ENCODE peak calls at places on chromosomes 11 and 22, in eight cellular contexts. One of them, this sample, is unnamed.

GRCh38 chr11:11230802-11231562 is 122.1 kb downstream of the CSNK2A3 start:
- DNase-seq in activated naive CD4-positive, alpha-beta T cell treated with Interleukin-2 at 50 U/mL for 16 hours: no peak
- DNase-seq in DND-41: peak; percentile 18
- DNase-seq in esophagus squamous epithelium: no peak
- DNase-seq in NCI-H1048: no peak
- DNase-seq in left ventricle myocardium inferior: no peak
- DNase-seq in left lung: no peak
- DNase-seq in Right ventricle myocardium superior: no peak
- DNase-seq in this sample: peak; percentile 35

GRCh38 chr22:22743128-22743760 is 98.8 kb downstream of the GGTLC2 start:
- DNase-seq in activated naive CD4-positive, alpha-beta T cell treated with Interleukin-2 at 50 U/mL for 16 hours: no peak
- DNase-seq in DND-41: no peak
- DNase-seq in esophagus squamous epithelium: no peak
- DNase-seq in NCI-H1048: no peak
- DNase-seq in left ventricle myocardium inferior: no peak
- DNase-seq in left lung: no peak
- DNase-seq in Right ventricle myocardium superior: no peak
- DNase-seq in this sample: no peak

GRCh38 chr22:36884314-36885158 is 23.7 kb downstream of the NCF4 start:
- DNase-seq in activated naive CD4-positive, alpha-beta T cell treated with Interleukin-2 at 50 U/mL for 16 hours: no peak
- DNase-seq in DND-41: no peak
- DNase-seq in esophagus squamous epithelium: no peak
- DNase-seq in NCI-H1048: no peak
- DNase-seq in left ventricle myocardium inferior: no peak
- DNase-seq in left lung: no peak
- DNase-seq in Right ventricle myocardium superior: no peak
- DNase-seq in this sample: no peak

GRCh38 chr11:114432893-114433292 is 6.4 kb upstream of the REXO2 start:
- DNase-seq in activated naive CD4-positive, alpha-beta T cell treated with Interleukin-2 at 50 U/mL for 16 hours: no peak
- DNase-seq in DND-41: no peak
- DNase-seq in esophagus squamous epithelium: no peak
- DNase-seq in NCI-H1048: no peak
- DNase-seq in left ventricle myocardium inferior: no peak
- DNase-seq in left lung: no peak
- DNase-seq in Right ventricle myocardium superior: no peak
- DNase-seq in this sample: no peak

GRCh38 chr11:63749624-63750023 is 19.0 kb downstream of the ZFTA start:
- DNase-seq in activated naive CD4-positive, alpha-beta T cell treated with Interleukin-2 at 50 U/mL for 16 hours: no peak
- DNase-seq in DND-41: no peak
- DNase-seq in esophagus squamous epithelium: no peak
- DNase-seq in NCI-H1048: no peak
- DNase-seq in left ventricle myocardium inferior: no peak
- DNase-seq in left lung: no peak
- DNase-seq in Right ventricle myocardium superior: no peak
- DNase-seq in this sample: no peak

GRCh38 chr11:66188580-66188979 is 79.9 kb upstream of the RAB1B start:
- DNase-seq in activated naive CD4-positive, alpha-beta T cell treated with Interleukin-2 at 50 U/mL for 16 hours: no peak
- DNase-seq in DND-41: no peak
- DNase-seq in esophagus squamous epithelium: no peak
- DNase-seq in NCI-H1048: no peak
- DNase-seq in left ventricle myocardium inferior: no peak
- DNase-seq in left lung: no peak
- DNase-seq in Right ventricle myocardium superior: no peak
- DNase-seq in this sample: peak; percentile 39

GRCh38 chr11:16382638-16383380 is 26.5 kb upstream of the SOX6 start:
- DNase-seq in activated naive CD4-positive, alpha-beta T cell treated with Interleukin-2 at 50 U/mL for 16 hours: no peak
- DNase-seq in DND-41: no peak
- DNase-seq in esophagus squamous epithelium: no peak
- DNase-seq in NCI-H1048: no peak
- DNase-seq in left ventricle myocardium inferior: no peak
- DNase-seq in left lung: no peak
- DNase-seq in Right ventricle myocardium superior: no peak
- DNase-seq in this sample: no peak

GRCh38 chr11:2327032-2327431 is 25.2 kb downstream of the TSPAN32 start:
- DNase-seq in activated naive CD4-positive, alpha-beta T cell treated with Interleukin-2 at 50 U/mL for 16 hours: no peak
- DNase-seq in DND-41: no peak
- DNase-seq in esophagus squamous epithelium: no peak
- DNase-seq in NCI-H1048: no peak
- DNase-seq in left ventricle myocardium inferior: no peak
- DNase-seq in left lung: peak; percentile 51
- DNase-seq in Right ventricle myocardium superior: no peak
- DNase-seq in this sample: no peak

GRCh38 chr11:113505541-113506375 is 30.6 kb upstream of the DRD2 start:
- DNase-seq in activated naive CD4-positive, alpha-beta T cell treated with Interleukin-2 at 50 U/mL for 16 hours: no peak
- DNase-seq in DND-41: no peak
- DNase-seq in esophagus squamous epithelium: no peak
- DNase-seq in NCI-H1048: peak; percentile 43
- DNase-seq in left ventricle myocardium inferior: no peak
- DNase-seq in left lung: no peak
- DNase-seq in Right ventricle myocardium superior: peak; percentile 45
- DNase-seq in this sample: peak; percentile 49

GRCh38 chr11:124801014-124801413 is 808 bp upstream of the MSANTD2 start:
- DNase-seq in activated naive CD4-positive, alpha-beta T cell treated with Interleukin-2 at 50 U/mL for 16 hours: no peak
- DNase-seq in DND-41: no peak
- DNase-seq in esophagus squamous epithelium: no peak
- DNase-seq in NCI-H1048: no peak
- DNase-seq in left ventricle myocardium inferior: no peak
- DNase-seq in left lung: no peak
- DNase-seq in Right ventricle myocardium superior: no peak
- DNase-seq in this sample: no peak

GRCh38 chr11:119685073-119685746 is 43.8 kb downstream of the NECTIN1 start:
- DNase-seq in activated naive CD4-positive, alpha-beta T cell treated with Interleukin-2 at 50 U/mL for 16 hours: no peak
- DNase-seq in DND-41: no peak
- DNase-seq in esophagus squamous epithelium: no peak
- DNase-seq in NCI-H1048: no peak
- DNase-seq in left ventricle myocardium inferior: no peak
- DNase-seq in left lung: no peak
- DNase-seq in Right ventricle myocardium superior: no peak
- DNase-seq in this sample: no peak

GRCh38 chr11:3947084-3947483 is 91.6 kb downstream of the STIM1 start:
- DNase-seq in activated naive CD4-positive, alpha-beta T cell treated with Interleukin-2 at 50 U/mL for 16 hours: peak; percentile 18
- DNase-seq in DND-41: peak; percentile 87
- DNase-seq in esophagus squamous epithelium: no peak
- DNase-seq in NCI-H1048: no peak
- DNase-seq in left ventricle myocardium inferior: no peak
- DNase-seq in left lung: no peak
- DNase-seq in Right ventricle myocardium superior: no peak
- DNase-seq in this sample: no peak

GRCh38 chr22:42792909-42793847 is 63.9 kb downstream of the ARFGAP3 start:
- DNase-seq in activated naive CD4-positive, alpha-beta T cell treated with Interleukin-2 at 50 U/mL for 16 hours: no peak
- DNase-seq in DND-41: no peak
- DNase-seq in esophagus squamous epithelium: no peak
- DNase-seq in NCI-H1048: no peak
- DNase-seq in left ventricle myocardium inferior: peak; percentile 64
- DNase-seq in left lung: peak; percentile 67
- DNase-seq in Right ventricle myocardium superior: peak; percentile 70
- DNase-seq in this sample: no peak

GRCh38 chr11:93085097-93085496 is 112.7 kb downstream of the SLC36A4 start:
- DNase-seq in activated naive CD4-positive, alpha-beta T cell treated with Interleukin-2 at 50 U/mL for 16 hours: no peak
- DNase-seq in DND-41: no peak
- DNase-seq in esophagus squamous epithelium: no peak
- DNase-seq in NCI-H1048: no peak
- DNase-seq in left ventricle myocardium inferior: no peak
- DNase-seq in left lung: no peak
- DNase-seq in Right ventricle myocardium superior: no peak
- DNase-seq in this sample: peak; percentile 10

GRCh38 chr11:67265633-67266423 is 445 bp upstream of the GRK2 start:
- DNase-seq in activated naive CD4-positive, alpha-beta T cell treated with Interleukin-2 at 50 U/mL for 16 hours: peak; percentile 81
- DNase-seq in DND-41: peak; percentile 73
- DNase-seq in esophagus squamous epithelium: no peak
- DNase-seq in NCI-H1048: no peak
- DNase-seq in left ventricle myocardium inferior: peak; percentile 83
- DNase-seq in left lung: peak; percentile 98
- DNase-seq in Right ventricle myocardium superior: peak; percentile 90
- DNase-seq in this sample: peak; percentile 88

GRCh38 chr11:101348786-101349185 is 219.2 kb upstream of the PGR start:
- DNase-seq in activated naive CD4-positive, alpha-beta T cell treated with Interleukin-2 at 50 U/mL for 16 hours: no peak
- DNase-seq in DND-41: no peak
- DNase-seq in esophagus squamous epithelium: no peak
- DNase-seq in NCI-H1048: no peak
- DNase-seq in left ventricle myocardium inferior: no peak
- DNase-seq in left lung: no peak
- DNase-seq in Right ventricle myocardium superior: no peak
- DNase-seq in this sample: no peak

GRCh38 chr11:45659031-45659817 is 6.2 kb downstream of the CHST1 start:
- DNase-seq in activated naive CD4-positive, alpha-beta T cell treated with Interleukin-2 at 50 U/mL for 16 hours: no peak
- DNase-seq in DND-41: no peak
- DNase-seq in esophagus squamous epithelium: no peak
- DNase-seq in NCI-H1048: no peak
- DNase-seq in left ventricle myocardium inferior: no peak
- DNase-seq in left lung: no peak
- DNase-seq in Right ventricle myocardium superior: no peak
- DNase-seq in this sample: no peak

GRCh38 chr11:724063-724732 is 18.2 kb downstream of the EPS8L2 start:
- DNase-seq in activated naive CD4-positive, alpha-beta T cell treated with Interleukin-2 at 50 U/mL for 16 hours: peak; percentile 29
- DNase-seq in DND-41: no peak
- DNase-seq in esophagus squamous epithelium: no peak
- DNase-seq in NCI-H1048: no peak
- DNase-seq in left ventricle myocardium inferior: no peak
- DNase-seq in left lung: no peak
- DNase-seq in Right ventricle myocardium superior: no peak
- DNase-seq in this sample: no peak

GRCh38 chr11:17742019-17742418 is 7.4 kb downstream of the KCNC1 start:
- DNase-seq in activated naive CD4-positive, alpha-beta T cell treated with Interleukin-2 at 50 U/mL for 16 hours: no peak
- DNase-seq in DND-41: no peak
- DNase-seq in esophagus squamous epithelium: no peak
- DNase-seq in NCI-H1048: no peak
- DNase-seq in left ventricle myocardium inferior: no peak
- DNase-seq in left lung: no peak
- DNase-seq in Right ventricle myocardium superior: peak; percentile 16
- DNase-seq in this sample: no peak

GRCh38 chr22:19723165-19723989 is at the start of gene GP1BB:
- DNase-seq in activated naive CD4-positive, alpha-beta T cell treated with Interleukin-2 at 50 U/mL for 16 hours: peak; percentile 34
- DNase-seq in DND-41: no peak
- DNase-seq in esophagus squamous epithelium: no peak
- DNase-seq in NCI-H1048: no peak
- DNase-seq in left ventricle myocardium inferior: peak; percentile 67
- DNase-seq in left lung: no peak
- DNase-seq in Right ventricle myocardium superior: peak; percentile 79
- DNase-seq in this sample: no peak

GRCh38 chr22:42855726-42856125 is 1.3 kb downstream of the ARFGAP3 start:
- DNase-seq in activated naive CD4-positive, alpha-beta T cell treated with Interleukin-2 at 50 U/mL for 16 hours: no peak
- DNase-seq in DND-41: no peak
- DNase-seq in esophagus squamous epithelium: no peak
- DNase-seq in NCI-H1048: no peak
- DNase-seq in left ventricle myocardium inferior: no peak
- DNase-seq in left lung: no peak
- DNase-seq in Right ventricle myocardium superior: no peak
- DNase-seq in this sample: no peak

GRCh38 chr22:24186352-24186740 is 5.1 kb downstream of the SUSD2 start:
- DNase-seq in activated naive CD4-positive, alpha-beta T cell treated with Interleukin-2 at 50 U/mL for 16 hours: no peak
- DNase-seq in DND-41: no peak
- DNase-seq in esophagus squamous epithelium: no peak
- DNase-seq in NCI-H1048: no peak
- DNase-seq in left ventricle myocardium inferior: no peak
- DNase-seq in left lung: no peak
- DNase-seq in Right ventricle myocardium superior: no peak
- DNase-seq in this sample: no peak

GRCh38 chr22:20904008-20904979 is 12.9 kb upstream of the CRKL start:
- DNase-seq in activated naive CD4-positive, alpha-beta T cell treated with Interleukin-2 at 50 U/mL for 16 hours: no peak
- DNase-seq in DND-41: no peak
- DNase-seq in esophagus squamous epithelium: no peak
- DNase-seq in NCI-H1048: no peak
- DNase-seq in left ventricle myocardium inferior: no peak
- DNase-seq in left lung: no peak
- DNase-seq in Right ventricle myocardium superior: no peak
- DNase-seq in this sample: no peak